ENCODE peak calls at places on chromosomes 1 and 21, in ten cellular contexts. One of them, this sample, is unnamed.

GRCh38 chr1:33375316-33375715 is 54.4 kb upstream of the A3GALT2 start:
- DNase-seq in progenitor cell of endocrine pancreas: no peak
- DNase-seq in left ventricle myocardium inferior: no peak
- DNase-seq in T-helper 22 cell: no peak
- DNase-seq in naive thymus-derived CD4-positive, alpha-beta T cell: no peak
- DNase-seq in MV-4-11: no peak
- DNase-seq in HCT116: no peak
- DNase-seq in activated CD8-positive, alpha-beta T cell treated with anti-CD3 and anti-CD28 coated beads, Interleukin-2, amount 10 ng/mL, durations not matched to agents 7 days and 5 days: no peak
- DNase-seq in amniotic stem cell: no peak
- DNase-seq in COR-L47: no peak
- DNase-seq in this sample: no peak

GRCh38 chr1:38125837-38126520 is 79.4 kb upstream of the POU3F1 start:
- DNase-seq in progenitor cell of endocrine pancreas: no peak
- DNase-seq in left ventricle myocardium inferior: no peak
- DNase-seq in T-helper 22 cell: no peak
- DNase-seq in naive thymus-derived CD4-positive, alpha-beta T cell: no peak
- DNase-seq in MV-4-11: no peak
- DNase-seq in HCT116: no peak
- DNase-seq in activated CD8-positive, alpha-beta T cell treated with anti-CD3 and anti-CD28 coated beads, Interleukin-2, amount 10 ng/mL, durations not matched to agents 7 days and 5 days: no peak
- DNase-seq in amniotic stem cell: no peak
- DNase-seq in COR-L47: no peak
- DNase-seq in this sample: no peak

GRCh38 chr1:40404670-40405462 is 31.3 kb downstream of the SMAP2 start:
- DNase-seq in progenitor cell of endocrine pancreas: no peak
- DNase-seq in left ventricle myocardium inferior: no peak
- DNase-seq in T-helper 22 cell: no peak
- DNase-seq in naive thymus-derived CD4-positive, alpha-beta T cell: peak
- DNase-seq in MV-4-11: peak
- DNase-seq in HCT116: peak
- DNase-seq in activated CD8-positive, alpha-beta T cell treated with anti-CD3 and anti-CD28 coated beads, Interleukin-2, amount 10 ng/mL, durations not matched to agents 7 days and 5 days: peak
- DNase-seq in amniotic stem cell: no peak
- DNase-seq in COR-L47: peak
- DNase-seq in this sample: peak

GRCh38 chr1:66242646-66243547 is 291.1 kb upstream of the SGIP1 start:
- DNase-seq in progenitor cell of endocrine pancreas: peak
- DNase-seq in left ventricle myocardium inferior: peak
- DNase-seq in T-helper 22 cell: peak
- DNase-seq in naive thymus-derived CD4-positive, alpha-beta T cell: peak
- DNase-seq in MV-4-11: peak
- DNase-seq in HCT116: peak
- DNase-seq in activated CD8-positive, alpha-beta T cell treated with anti-CD3 and anti-CD28 coated beads, Interleukin-2, amount 10 ng/mL, durations not matched to agents 7 days and 5 days: peak
- DNase-seq in amniotic stem cell: peak
- DNase-seq in COR-L47: peak
- DNase-seq in this sample: peak

GRCh38 chr1:100034465-100034864 is 64.7 kb downstream of the SLC35A3 start:
- DNase-seq in progenitor cell of endocrine pancreas: no peak
- DNase-seq in left ventricle myocardium inferior: no peak
- DNase-seq in T-helper 22 cell: no peak
- DNase-seq in naive thymus-derived CD4-positive, alpha-beta T cell: peak
- DNase-seq in MV-4-11: no peak
- DNase-seq in HCT116: no peak
- DNase-seq in activated CD8-positive, alpha-beta T cell treated with anti-CD3 and anti-CD28 coated beads, Interleukin-2, amount 10 ng/mL, durations not matched to agents 7 days and 5 days: no peak
- DNase-seq in amniotic stem cell: no peak
- DNase-seq in COR-L47: peak
- DNase-seq in this sample: no peak

GRCh38 chr21:27581168-27581567 is 614.3 kb upstream of the ADAMTS5 start:
- DNase-seq in progenitor cell of endocrine pancreas: no peak
- DNase-seq in left ventricle myocardium inferior: no peak
- DNase-seq in T-helper 22 cell: no peak
- DNase-seq in naive thymus-derived CD4-positive, alpha-beta T cell: no peak
- DNase-seq in MV-4-11: no peak
- DNase-seq in HCT116: no peak
- DNase-seq in activated CD8-positive, alpha-beta T cell treated with anti-CD3 and anti-CD28 coated beads, Interleukin-2, amount 10 ng/mL, durations not matched to agents 7 days and 5 days: no peak
- DNase-seq in amniotic stem cell: no peak
- DNase-seq in COR-L47: no peak
- DNase-seq in this sample: no peak

GRCh38 chr1:229298887-229299503 is 28.1 kb downstream of the RAB4A start:
- DNase-seq in progenitor cell of endocrine pancreas: no peak
- DNase-seq in left ventricle myocardium inferior: no peak
- DNase-seq in T-helper 22 cell: no peak
- DNase-seq in naive thymus-derived CD4-positive, alpha-beta T cell: no peak
- DNase-seq in MV-4-11: no peak
- DNase-seq in HCT116: no peak
- DNase-seq in activated CD8-positive, alpha-beta T cell treated with anti-CD3 and anti-CD28 coated beads, Interleukin-2, amount 10 ng/mL, durations not matched to agents 7 days and 5 days: no peak
- DNase-seq in amniotic stem cell: no peak
- DNase-seq in COR-L47: no peak
- DNase-seq in this sample: no peak

GRCh38 chr1:55326496-55326895 is 111.3 kb upstream of the USP24 start:
- DNase-seq in progenitor cell of endocrine pancreas: no peak
- DNase-seq in left ventricle myocardium inferior: no peak
- DNase-seq in T-helper 22 cell: no peak
- DNase-seq in naive thymus-derived CD4-positive, alpha-beta T cell: no peak
- DNase-seq in MV-4-11: no peak
- DNase-seq in HCT116: no peak
- DNase-seq in activated CD8-positive, alpha-beta T cell treated with anti-CD3 and anti-CD28 coated beads, Interleukin-2, amount 10 ng/mL, durations not matched to agents 7 days and 5 days: no peak
- DNase-seq in amniotic stem cell: no peak
- DNase-seq in COR-L47: no peak
- DNase-seq in this sample: no peak

GRCh38 chr1:232110281-232111090 is 483.9 kb downstream of the DISC1 start:
- DNase-seq in progenitor cell of endocrine pancreas: no peak
- DNase-seq in left ventricle myocardium inferior: no peak
- DNase-seq in T-helper 22 cell: no peak
- DNase-seq in naive thymus-derived CD4-positive, alpha-beta T cell: no peak
- DNase-seq in MV-4-11: no peak
- DNase-seq in HCT116: no peak
- DNase-seq in activated CD8-positive, alpha-beta T cell treated with anti-CD3 and anti-CD28 coated beads, Interleukin-2, amount 10 ng/mL, durations not matched to agents 7 days and 5 days: no peak
- DNase-seq in amniotic stem cell: no peak
- DNase-seq in COR-L47: peak
- DNase-seq in this sample: no peak

GRCh38 chr1:147786536-147786935 is 26.1 kb upstream of the GJA5 start:
- DNase-seq in progenitor cell of endocrine pancreas: no peak
- DNase-seq in left ventricle myocardium inferior: no peak
- DNase-seq in T-helper 22 cell: no peak
- DNase-seq in naive thymus-derived CD4-positive, alpha-beta T cell: no peak
- DNase-seq in MV-4-11: no peak
- DNase-seq in HCT116: no peak
- DNase-seq in activated CD8-positive, alpha-beta T cell treated with anti-CD3 and anti-CD28 coated beads, Interleukin-2, amount 10 ng/mL, durations not matched to agents 7 days and 5 days: no peak
- DNase-seq in amniotic stem cell: no peak
- DNase-seq in COR-L47: no peak
- DNase-seq in this sample: no peak

GRCh38 chr1:227947678-227948492 is at the start of gene WNT9A:
- DNase-seq in progenitor cell of endocrine pancreas: peak
- DNase-seq in left ventricle myocardium inferior: peak
- DNase-seq in T-helper 22 cell: no peak
- DNase-seq in naive thymus-derived CD4-positive, alpha-beta T cell: no peak
- DNase-seq in MV-4-11: no peak
- DNase-seq in HCT116: no peak
- DNase-seq in activated CD8-positive, alpha-beta T cell treated with anti-CD3 and anti-CD28 coated beads, Interleukin-2, amount 10 ng/mL, durations not matched to agents 7 days and 5 days: no peak
- DNase-seq in amniotic stem cell: peak
- DNase-seq in COR-L47: peak
- DNase-seq in this sample: peak

GRCh38 chr1:38558476-38559179 is 300.9 kb downstream of the RRAGC start:
- DNase-seq in progenitor cell of endocrine pancreas: no peak
- DNase-seq in left ventricle myocardium inferior: no peak
- DNase-seq in T-helper 22 cell: no peak
- DNase-seq in naive thymus-derived CD4-positive, alpha-beta T cell: no peak
- DNase-seq in MV-4-11: no peak
- DNase-seq in HCT116: no peak
- DNase-seq in activated CD8-positive, alpha-beta T cell treated with anti-CD3 and anti-CD28 coated beads, Interleukin-2, amount 10 ng/mL, durations not matched to agents 7 days and 5 days: no peak
- DNase-seq in amniotic stem cell: no peak
- DNase-seq in COR-L47: no peak
- DNase-seq in this sample: no peak

GRCh38 chr1:30785714-30786113 is 28.1 kb upstream of the LAPTM5 start:
- DNase-seq in progenitor cell of endocrine pancreas: no peak
- DNase-seq in left ventricle myocardium inferior: no peak
- DNase-seq in T-helper 22 cell: no peak
- DNase-seq in naive thymus-derived CD4-positive, alpha-beta T cell: no peak
- DNase-seq in MV-4-11: no peak
- DNase-seq in HCT116: no peak
- DNase-seq in activated CD8-positive, alpha-beta T cell treated with anti-CD3 and anti-CD28 coated beads, Interleukin-2, amount 10 ng/mL, durations not matched to agents 7 days and 5 days: no peak
- DNase-seq in amniotic stem cell: no peak
- DNase-seq in COR-L47: no peak
- DNase-seq in this sample: no peak

GRCh38 chr1:30783244-30783915 is 25.8 kb upstream of the LAPTM5 start:
- DNase-seq in progenitor cell of endocrine pancreas: no peak
- DNase-seq in left ventricle myocardium inferior: peak
- DNase-seq in T-helper 22 cell: no peak
- DNase-seq in naive thymus-derived CD4-positive, alpha-beta T cell: no peak
- DNase-seq in MV-4-11: peak
- DNase-seq in HCT116: no peak
- DNase-seq in activated CD8-positive, alpha-beta T cell treated with anti-CD3 and anti-CD28 coated beads, Interleukin-2, amount 10 ng/mL, durations not matched to agents 7 days and 5 days: no peak
- DNase-seq in amniotic stem cell: no peak
- DNase-seq in COR-L47: no peak
- DNase-seq in this sample: no peak

GRCh38 chr1:225460737-225461532 is 33.1 kb upstream of the LBR start:
- DNase-seq in progenitor cell of endocrine pancreas: no peak
- DNase-seq in left ventricle myocardium inferior: no peak
- DNase-seq in T-helper 22 cell: no peak
- DNase-seq in naive thymus-derived CD4-positive, alpha-beta T cell: no peak
- DNase-seq in MV-4-11: no peak
- DNase-seq in HCT116: no peak
- DNase-seq in activated CD8-positive, alpha-beta T cell treated with anti-CD3 and anti-CD28 coated beads, Interleukin-2, amount 10 ng/mL, durations not matched to agents 7 days and 5 days: peak
- DNase-seq in amniotic stem cell: no peak
- DNase-seq in COR-L47: no peak
- DNase-seq in this sample: no peak

GRCh38 chr1:11731719-11732283 is 4.1 kb upstream of the AGTRAP start:
- DNase-seq in progenitor cell of endocrine pancreas: no peak
- DNase-seq in left ventricle myocardium inferior: peak
- DNase-seq in T-helper 22 cell: no peak
- DNase-seq in naive thymus-derived CD4-positive, alpha-beta T cell: no peak
- DNase-seq in MV-4-11: peak
- DNase-seq in HCT116: no peak
- DNase-seq in activated CD8-positive, alpha-beta T cell treated with anti-CD3 and anti-CD28 coated beads, Interleukin-2, amount 10 ng/mL, durations not matched to agents 7 days and 5 days: peak
- DNase-seq in amniotic stem cell: no peak
- DNase-seq in COR-L47: no peak
- DNase-seq in this sample: no peak

GRCh38 chr1:64966158-64966963 is at the start of gene JAK1:
- DNase-seq in progenitor cell of endocrine pancreas: peak
- DNase-seq in left ventricle myocardium inferior: peak
- DNase-seq in T-helper 22 cell: peak
- DNase-seq in naive thymus-derived CD4-positive, alpha-beta T cell: peak
- DNase-seq in MV-4-11: peak
- DNase-seq in HCT116: no peak
- DNase-seq in activated CD8-positive, alpha-beta T cell treated with anti-CD3 and anti-CD28 coated beads, Interleukin-2, amount 10 ng/mL, durations not matched to agents 7 days and 5 days: peak
- DNase-seq in amniotic stem cell: peak
- DNase-seq in COR-L47: peak
- DNase-seq in this sample: peak

GRCh38 chr1:211697356-211697755 is 21.9 kb upstream of the NEK2 start:
- DNase-seq in progenitor cell of endocrine pancreas: no peak
- DNase-seq in left ventricle myocardium inferior: no peak
- DNase-seq in T-helper 22 cell: no peak
- DNase-seq in naive thymus-derived CD4-positive, alpha-beta T cell: no peak
- DNase-seq in MV-4-11: no peak
- DNase-seq in HCT116: no peak
- DNase-seq in activated CD8-positive, alpha-beta T cell treated with anti-CD3 and anti-CD28 coated beads, Interleukin-2, amount 10 ng/mL, durations not matched to agents 7 days and 5 days: peak
- DNase-seq in amniotic stem cell: no peak
- DNase-seq in COR-L47: no peak
- DNase-seq in this sample: peak

GRCh38 chr1:201937624-201938212 is 8.6 kb downstream of the LMOD1 start:
- DNase-seq in progenitor cell of endocrine pancreas: no peak
- DNase-seq in left ventricle myocardium inferior: no peak
- DNase-seq in T-helper 22 cell: no peak
- DNase-seq in naive thymus-derived CD4-positive, alpha-beta T cell: no peak
- DNase-seq in MV-4-11: peak
- DNase-seq in HCT116: no peak
- DNase-seq in activated CD8-positive, alpha-beta T cell treated with anti-CD3 and anti-CD28 coated beads, Interleukin-2, amount 10 ng/mL, durations not matched to agents 7 days and 5 days: no peak
- DNase-seq in amniotic stem cell: no peak
- DNase-seq in COR-L47: no peak
- DNase-seq in this sample: peak

GRCh38 chr1:205543351-205544305 is 39.2 kb downstream of the CDK18 start:
- DNase-seq in progenitor cell of endocrine pancreas: peak
- DNase-seq in left ventricle myocardium inferior: peak
- DNase-seq in T-helper 22 cell: no peak
- DNase-seq in naive thymus-derived CD4-positive, alpha-beta T cell: peak
- DNase-seq in MV-4-11: no peak
- DNase-seq in HCT116: no peak
- DNase-seq in activated CD8-positive, alpha-beta T cell treated with anti-CD3 and anti-CD28 coated beads, Interleukin-2, amount 10 ng/mL, durations not matched to agents 7 days and 5 days: peak
- DNase-seq in amniotic stem cell: peak
- DNase-seq in COR-L47: peak
- DNase-seq in this sample: peak

GRCh38 chr1:57748696-57749095 is 324.8 kb upstream of the DAB1 start:
- DNase-seq in progenitor cell of endocrine pancreas: no peak
- DNase-seq in left ventricle myocardium inferior: no peak
- DNase-seq in T-helper 22 cell: no peak
- DNase-seq in naive thymus-derived CD4-positive, alpha-beta T cell: no peak
- DNase-seq in MV-4-11: no peak
- DNase-seq in HCT116: no peak
- DNase-seq in activated CD8-positive, alpha-beta T cell treated with anti-CD3 and anti-CD28 coated beads, Interleukin-2, amount 10 ng/mL, durations not matched to agents 7 days and 5 days: no peak
- DNase-seq in amniotic stem cell: no peak
- DNase-seq in COR-L47: no peak
- DNase-seq in this sample: no peak

GRCh38 chr1:111620412-111620971 is 903 bp downstream of the RAP1A start:
- DNase-seq in progenitor cell of endocrine pancreas: no peak
- DNase-seq in left ventricle myocardium inferior: no peak
- DNase-seq in T-helper 22 cell: no peak
- DNase-seq in naive thymus-derived CD4-positive, alpha-beta T cell: peak
- DNase-seq in MV-4-11: peak
- DNase-seq in HCT116: no peak
- DNase-seq in activated CD8-positive, alpha-beta T cell treated with anti-CD3 and anti-CD28 coated beads, Interleukin-2, amount 10 ng/mL, durations not matched to agents 7 days and 5 days: no peak
- DNase-seq in amniotic stem cell: no peak
- DNase-seq in COR-L47: no peak
- DNase-seq in this sample: no peak

This sample was measured in myocyte.